ENCODE peak calls at places on chromosomes 12 and 14, in ten cellular contexts. X, N, M, O, Q, B, T, Z, V and K are unnamed samples.

GRCh38 chr12:88503344-88503743 is 76.9 kb downstream of the KITLG start:
- DNase-seq in X (no peak), N (no peak), M (no peak), O (no peak), Q (no peak), B (no peak), T (no peak), Z (no peak), V (no peak), K (no peak)

GRCh38 chr12:106883421-106883820 is 72.3 kb upstream of the TMEM263 start:
- DNase-seq in X (no peak), N (no peak), M (no peak), O (no peak), Q (no peak), B (peak), T (peak), Z (no peak), V (no peak), K (no peak)

GRCh38 chr14:105330491-105330895 is 15.9 kb downstream of the PACS2 start:
- DNase-seq in X (peak), N (no peak), M (peak), O (peak), Q (no peak), B (peak), T (peak), Z (no peak), V (no peak), K (peak)

GRCh38 chr12:38544357-38545066 is 227.9 kb downstream of the ALG10B start:
- DNase-seq in X (no peak), N (no peak), M (no peak), O (no peak), Q (no peak), B (no peak), T (no peak), Z (peak), V (no peak), K (no peak)

GRCh38 chr12:23133471-23133870 is 508.5 kb downstream of the ETNK1 start:
- DNase-seq in X (no peak), N (no peak), M (no peak), O (no peak), Q (no peak), B (no peak), T (no peak), Z (no peak), V (no peak), K (no peak)

GRCh38 chr12:92927055-92927435 is 2.0 kb downstream of the EEA1 start:
- DNase-seq in X (no peak), N (no peak), M (peak), O (peak), Q (no peak), B (peak), T (peak), Z (peak), V (no peak), K (no peak)

GRCh38 chr14:92310776-92311375 is 12.1 kb upstream of the SLC24A4 start:
- DNase-seq in X (no peak), N (no peak), M (no peak), O (no peak), Q (no peak), B (peak), T (no peak), Z (no peak), V (no peak), K (no peak)

GRCh38 chr14:98724734-98725133 is 547.3 kb downstream of the BCL11B start:
- DNase-seq in X (no peak), N (no peak), M (no peak), O (no peak), Q (no peak), B (no peak), T (no peak), Z (peak), V (no peak), K (no peak)

GRCh38 chr12:85626031-85626781 is 210.0 kb downstream of the RASSF9 start:
- DNase-seq in X (no peak), N (no peak), M (peak), O (no peak), Q (no peak), B (peak), T (peak), Z (no peak), V (no peak), K (no peak)

GRCh38 chr12:99686142-99686541 is 38.6 kb downstream of the GARIN6 start:
- DNase-seq in X (no peak), N (no peak), M (no peak), O (no peak), Q (no peak), B (no peak), T (no peak), Z (no peak), V (no peak), K (no peak)

GRCh38 chr12:1806301-1807106 is 13.9 kb upstream of the LRTM2 start:
- DNase-seq in X (peak), N (no peak), M (no peak), O (no peak), Q (peak), B (no peak), T (peak), Z (no peak), V (peak), K (peak)

GRCh38 chr12:27163048-27163715 is 80.8 kb upstream of the C12orf71 start:
- DNase-seq in X (no peak), N (no peak), M (peak), O (no peak), Q (no peak), B (peak), T (peak), Z (no peak), V (no peak), K (no peak)

GRCh38 chr12:49297695-49298060 is 2.7 kb downstream of the PRPH start:
- DNase-seq in X (no peak), N (no peak), M (no peak), O (no peak), Q (no peak), B (no peak), T (no peak), Z (no peak), V (no peak), K (no peak)

GRCh38 chr12:67155863-67156262 is 113.3 kb upstream of the CAND1 start:
- DNase-seq in X (no peak), N (no peak), M (peak), O (no peak), Q (no peak), B (peak), T (peak), Z (no peak), V (no peak), K (no peak)

DNA sequence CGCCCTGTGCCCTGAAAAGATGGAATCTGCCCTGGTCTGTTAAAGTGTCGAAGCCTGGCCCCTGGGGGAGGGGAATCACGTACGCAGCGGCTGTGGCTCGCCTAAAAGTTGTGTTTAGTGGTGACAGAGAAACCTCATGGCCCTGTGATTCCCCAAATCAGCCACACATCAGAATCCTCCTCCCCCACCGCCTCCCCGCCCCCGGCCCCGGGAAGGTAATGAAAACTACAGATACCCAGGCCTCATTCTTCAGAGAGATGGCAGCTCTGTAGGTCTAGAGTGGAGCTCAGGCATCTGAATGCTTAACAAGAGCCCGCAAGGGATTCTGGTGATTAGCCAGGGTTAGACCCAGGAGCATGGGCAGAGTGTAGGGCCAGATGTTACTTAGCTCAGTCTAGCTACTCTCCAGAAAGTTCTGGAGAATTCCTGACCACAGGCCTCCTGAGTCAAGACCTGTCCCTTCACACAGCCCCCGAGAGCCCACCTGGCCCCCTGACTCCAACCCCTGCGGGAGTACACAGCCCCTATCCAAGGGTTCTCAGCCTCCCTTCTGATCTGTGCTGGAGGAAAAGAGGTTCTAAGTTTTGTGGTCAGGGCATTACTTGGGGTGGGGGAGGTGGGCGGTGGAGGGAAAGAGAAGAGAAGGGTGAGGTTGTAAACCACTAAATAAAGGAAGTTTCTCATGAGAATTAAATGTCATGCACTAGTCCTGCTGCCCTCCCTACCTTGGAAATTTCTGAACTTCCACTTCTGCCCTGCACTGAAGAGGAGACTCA is 114.8 kb downstream of the PLXNC1 start:
- DNase-seq in X (peak), N (no peak), M (no peak), O (no peak), Q (no peak), B (no peak), T (peak), Z (no peak), V (no peak), K (no peak)
- H3K27ac ChIP-seq in X (peak), N (peak), M (no peak), O (peak), Q (peak), B (peak), T (peak), Z (no peak), V (peak), K (peak)

GRCh38 chr14:95668235-95668772 is 17.9 kb upstream of the TCL1B start:
- DNase-seq in X (no peak), N (no peak), M (no peak), O (no peak), Q (no peak), B (no peak), T (no peak), Z (no peak), V (no peak), K (no peak)
- H3K4me3 ChIP-seq in X (no peak), N (no peak), M (no peak), O (no peak), Q (no peak), B (no peak), T (no peak), Z (no peak), V (no peak), K (no peak)

GRCh38 chr12:12722351-12723146 is 5.4 kb downstream of the CDKN1B start:
- DNase-seq in X (no peak), N (no peak), M (peak), O (no peak), Q (no peak), B (peak), T (peak), Z (no peak), V (no peak), K (no peak)
- H3K27ac ChIP-seq in X (peak), N (no peak), M (peak), O (peak), Q (peak), B (peak), T (peak), Z (peak), V (peak), K (no peak)

GRCh38 chr12:13745100-13745678 is 236.2 kb downstream of the GRIN2B start:
- DNase-seq in X (no peak), N (no peak), M (no peak), O (no peak), Q (peak), B (no peak), T (no peak), Z (peak), V (no peak), K (no peak)

GRCh38 chr12:13744566-13744965 is 236.8 kb downstream of the GRIN2B start:
- DNase-seq in X (no peak), N (no peak), M (no peak), O (no peak), Q (no peak), B (no peak), T (no peak), Z (peak), V (no peak), K (no peak)

GRCh38 chr12:13749380-13749779 is 232.0 kb downstream of the GRIN2B start:
- DNase-seq in X (no peak), N (no peak), M (no peak), O (no peak), Q (no peak), B (no peak), T (no peak), Z (peak), V (no peak), K (no peak)
- H3K4me3 ChIP-seq in X (no peak), N (no peak), M (no peak), O (no peak), Q (no peak), B (no peak), T (no peak), Z (no peak), V (no peak), K (no peak)

GRCh38 chr14:55414551-55414950 is 2.9 kb upstream of the ATG14 start:
- DNase-seq in X (no peak), N (no peak), M (no peak), O (no peak), Q (no peak), B (no peak), T (no peak), Z (no peak), V (no peak), K (no peak)

GRCh38 chr14:55419663-55420062 is 8.0 kb upstream of the ATG14 start:
- DNase-seq in X (no peak), N (no peak), M (no peak), O (no peak), Q (no peak), B (no peak), T (no peak), Z (no peak), V (no peak), K (no peak)

GRCh38 chr14:55417955-55418354 is 6.3 kb upstream of the ATG14 start:
- DNase-seq in X (no peak), N (no peak), M (no peak), O (no peak), Q (no peak), B (no peak), T (no peak), Z (no peak), V (no peak), K (no peak)

GRCh38 chr14:55416866-55417265 is 5.2 kb upstream of the ATG14 start:
- DNase-seq in X (no peak), N (no peak), M (peak), O (no peak), Q (no peak), B (no peak), T (peak), Z (peak), V (no peak), K (no peak)

DNA sequence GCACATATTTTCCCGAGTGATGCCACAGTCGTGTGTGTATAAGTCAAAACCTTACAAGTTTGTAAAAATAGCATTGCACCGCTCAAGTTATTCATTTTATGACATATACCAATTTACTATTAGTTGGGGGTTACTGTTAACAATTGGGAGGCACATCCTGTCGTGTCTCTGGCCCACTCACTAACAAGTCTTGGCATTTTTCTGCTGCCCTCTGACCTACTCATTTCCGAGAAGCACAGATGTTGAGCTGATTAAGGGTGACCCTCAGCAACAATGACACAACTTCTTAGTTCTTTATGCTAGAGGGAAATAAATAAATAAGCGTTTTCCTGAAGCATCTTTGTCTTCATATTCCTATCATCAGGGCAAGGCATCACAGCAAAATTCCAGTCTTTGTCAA is 6.8 kb upstream of the ATG14 start:
- DNase-seq in X (no peak), N (no peak), M (no peak), O (no peak), Q (no peak), B (no peak), T (no peak), Z (no peak), V (no peak), K (no peak)
- H3K27ac ChIP-seq in X (no peak), N (no peak), M (no peak), O (no peak), Q (no peak), B (no peak), T (no peak), Z (no peak), V (no peak), K (no peak)

DNA sequence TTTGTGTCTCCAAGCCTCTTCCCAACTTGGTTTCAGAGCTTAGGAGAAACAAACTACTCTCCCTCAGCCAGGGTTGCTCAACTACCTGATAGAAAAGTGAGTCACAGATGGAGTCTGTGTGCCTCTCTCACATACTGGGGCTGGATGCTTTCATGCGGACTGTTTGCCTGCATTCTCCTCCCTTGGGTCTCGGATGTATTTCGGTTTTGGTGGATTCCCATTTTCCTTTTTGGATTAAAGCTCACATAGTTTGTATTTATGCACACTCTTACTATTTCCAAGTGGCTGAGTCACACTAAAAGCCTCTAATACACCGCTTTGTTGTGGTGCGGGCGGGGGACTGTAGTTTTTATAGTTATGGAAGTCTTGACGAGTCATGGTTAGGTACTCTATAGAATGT is 505.4 kb downstream of the LRFN5 start:
- DNase-seq in X (no peak), N (no peak), M (peak), O (no peak), Q (no peak), B (peak), T (peak), Z (no peak), V (no peak), K (no peak)
- H3K4me3 ChIP-seq in X (no peak), N (no peak), M (no peak), O (no peak), Q (no peak), B (no peak), T (no peak), Z (no peak), V (no peak), K (no peak)

DNA sequence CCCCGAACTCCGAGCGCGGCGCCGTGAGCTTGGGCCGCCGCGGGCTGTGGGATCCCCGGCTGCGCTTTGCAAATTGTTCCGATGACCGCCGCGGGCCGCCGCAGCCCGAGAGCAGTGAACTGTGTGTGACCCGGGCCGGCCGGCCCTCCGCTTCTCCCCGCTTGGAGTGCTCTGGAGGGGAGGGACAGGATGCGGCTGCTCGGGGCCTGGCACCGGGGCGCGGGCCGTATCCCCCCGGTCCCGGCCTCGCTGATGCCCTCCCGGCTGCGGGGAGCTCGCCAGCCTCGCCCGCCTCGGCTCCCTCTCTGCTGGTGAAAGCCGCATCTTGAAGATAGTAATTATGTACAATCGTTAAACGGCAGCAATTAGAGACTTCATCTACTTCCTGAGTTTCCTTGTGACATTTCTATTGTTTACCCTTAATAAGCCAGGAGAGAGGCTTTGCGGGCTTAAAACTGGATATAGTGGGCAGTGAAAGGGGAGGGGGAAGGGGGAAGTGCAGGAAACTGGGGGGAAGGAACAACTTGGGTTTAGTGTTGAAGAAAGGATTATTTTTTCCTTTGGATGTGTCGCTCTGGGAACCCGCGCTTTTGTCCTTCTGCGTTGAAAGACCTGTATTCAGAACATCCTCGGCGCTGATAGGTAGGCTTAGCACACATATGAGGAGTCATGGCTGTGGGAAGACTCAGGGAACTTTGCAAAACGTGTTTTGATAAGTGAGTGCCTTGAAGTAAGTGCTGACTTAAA is 1.2 kb downstream of the PELI2 start:
- DNase-seq in X (peak), N (peak), M (no peak), O (peak), Q (peak), B (peak), T (peak), Z (peak), V (no peak), K (peak)
- H3K27ac ChIP-seq in X (peak), N (peak), M (no peak), O (peak), Q (peak), B (peak), T (peak), Z (no peak), V (peak), K (peak)

GRCh38 chr12:108306014-108306501 is 33.1 kb downstream of the CMKLR1 start:
- DNase-seq in X (no peak), N (no peak), M (peak), O (no peak), Q (no peak), B (peak), T (peak), Z (peak), V (no peak), K (no peak)

GRCh38 chr12:108307006-108307405 is 32.1 kb downstream of the CMKLR1 start:
- DNase-seq in X (no peak), N (no peak), M (no peak), O (no peak), Q (no peak), B (peak), T (peak), Z (no peak), V (no peak), K (no peak)

GRCh38 chr12:108306506-108306905 is 32.6 kb downstream of the CMKLR1 start:
- DNase-seq in X (no peak), N (no peak), M (no peak), O (no peak), Q (no peak), B (no peak), T (no peak), Z (no peak), V (no peak), K (no peak)

GRCh38 chr12:108304633-108305032 is 34.5 kb downstream of the CMKLR1 start:
- DNase-seq in X (no peak), N (no peak), M (no peak), O (no peak), Q (no peak), B (no peak), T (no peak), Z (no peak), V (no peak), K (no peak)

GRCh38 chr12:108305520-108305919 is 33.6 kb downstream of the CMKLR1 start:
- DNase-seq in X (peak), N (peak), M (peak), O (peak), Q (no peak), B (peak), T (peak), Z (no peak), V (peak), K (peak)
- H3K4me3 ChIP-seq in X (no peak), N (no peak), M (no peak), O (peak), Q (no peak), B (no peak), T (peak), Z (no peak), V (peak), K (peak)

GRCh38 chr12:11968516-11968915 is 102.2 kb upstream of the BCL2L14 start:
- DNase-seq in X (no peak), N (no peak), M (no peak), O (no peak), Q (no peak), B (no peak), T (no peak), Z (no peak), V (no peak), K (no peak)

GRCh38 chr12:11976005-11976404 is 94.7 kb upstream of the BCL2L14 start:
- DNase-seq in X (no peak), N (no peak), M (no peak), O (no peak), Q (no peak), B (no peak), T (no peak), Z (no peak), V (no peak), K (no peak)

GRCh38 chr12:11970155-11970520 is 100.6 kb upstream of the BCL2L14 start:
- DNase-seq in X (no peak), N (no peak), M (no peak), O (no peak), Q (no peak), B (no peak), T (no peak), Z (no peak), V (no peak), K (no peak)

GRCh38 chr12:11969437-11970154 is 101.1 kb upstream of the BCL2L14 start:
- DNase-seq in X (no peak), N (no peak), M (no peak), O (no peak), Q (no peak), B (no peak), T (no peak), Z (peak), V (no peak), K (no peak)

GRCh38 chr12:11973396-11973795 is 97.3 kb upstream of the BCL2L14 start:
- DNase-seq in X (no peak), N (no peak), M (no peak), O (no peak), Q (no peak), B (no peak), T (no peak), Z (no peak), V (no peak), K (no peak)
- H3K27ac ChIP-seq in X (no peak), N (no peak), M (no peak), O (no peak), Q (no peak), B (no peak), T (no peak), Z (no peak), V (no peak), K (no peak)